ENCODE peak calls at places on chromosomes 3 and 15, in ten cellular contexts. B is dorsolateral prefrontal cortex, S is RWPE1, L is endothelial cell, C is coronary artery, U is PC-3, T is body of pancreas, V is lower leg skin, O is fibroblast of villous mesenchyme, J is progenitor cell of endocrine pancreas. P is an unnamed sample.

GRCh38 chr3:115658337-115659181 is 35.2 kb downstream of the GAP43 start:
- DNase-seq in U (peak), V (peak), L (peak), C (peak), J (peak), S (peak), T (peak), B (peak), O (peak), P (peak)

GRCh38 chr3:82208002-82208710 is 446.7 kb upstream of the GBE1 start:
- DNase-seq in T (no peak), J (no peak), U (no peak), S (no peak), V (no peak), O (no peak), B (no peak), C (no peak), L (no peak), P (no peak)

GRCh38 chr15:90609254-90610185 is 79.8 kb downstream of the CRTC3 start:
- DNase-seq in S (no peak), T (no peak), U (no peak), O (no peak), B (no peak), V (no peak), C (no peak), L (no peak), J (no peak), P (no peak)

GRCh38 chr15:78448441-78449219 is 10.6 kb downstream of the IREB2 start:
- DNase-seq in L (no peak), S (no peak), T (no peak), U (no peak), C (no peak), O (peak), V (no peak), B (no peak), J (no peak), P (no peak)

GRCh38 chr3:45134758-45135521 is 11.2 kb downstream of the CDCP1 start:
- DNase-seq in J (no peak), O (peak), B (no peak), L (no peak), S (no peak), T (no peak), V (no peak), U (no peak), C (no peak), P (no peak)

GRCh38 chr3:171833006-171833405 is 10.1 kb upstream of the TMEM212 start:
- DNase-seq in B (no peak), C (no peak), O (peak), L (no peak), U (no peak), S (no peak), V (no peak), T (no peak), J (no peak), P (no peak)

GRCh38 chr3:107241217-107241616 is 136.0 kb upstream of the CCDC54 start:
- DNase-seq in B (no peak), T (peak), U (peak), J (no peak), L (peak), V (peak), O (peak), S (peak), C (peak), P (no peak)

GRCh38 chr15:63930034-63930433 is 96.3 kb upstream of the HERC1 start:
- DNase-seq in J (no peak), T (no peak), U (no peak), O (no peak), V (no peak), L (no peak), S (no peak), C (peak), B (no peak), P (no peak)

GRCh38 chr15:57647791-57648130 is 56.1 kb downstream of the MYZAP start:
- DNase-seq in C (no peak), V (no peak), J (no peak), T (peak), O (peak), L (no peak), S (peak), B (no peak), U (no peak), P (no peak)

GRCh38 chr3:178456942-178457341 is 79.3 kb upstream of the KCNMB2 start:
- DNase-seq in L (no peak), S (no peak), T (no peak), J (no peak), V (no peak), U (no peak), O (no peak), C (no peak), B (no peak), P (no peak)

GRCh38 chr3:172048599-172048998 is 9.2 kb downstream of the FNDC3B start:
- DNase-seq in L (no peak), T (no peak), B (no peak), J (no peak), C (no peak), U (no peak), V (no peak), S (no peak), O (no peak), P (no peak)

GRCh38 chr15:45198337-45199135 is 10.8 kb upstream of the SHF start:
- DNase-seq in T (peak), V (peak), B (peak), O (peak), C (peak), L (peak), J (peak), S (peak), U (peak), P (peak)

GRCh38 chr3:194780706-194781105 is 95.0 kb downstream of the FAM43A start:
- DNase-seq in O (no peak), L (no peak), J (no peak), U (no peak), S (no peak), V (no peak), C (no peak), T (no peak), B (no peak), P (no peak)

GRCh38 chr3:11236588-11237461 is 35.4 kb upstream of the ATG7 start:
- DNase-seq in O (peak), V (peak), S (peak), U (peak), J (peak), T (peak), C (no peak), B (no peak), L (peak), P (no peak)

GRCh38 chr3:38022301-38022700 is 7.1 kb downstream of the PLCD1 start:
- DNase-seq in O (no peak), U (no peak), L (no peak), C (no peak), S (no peak), V (no peak), B (no peak), J (no peak), T (no peak), P (no peak)

GRCh38 chr3:43960448-43960840 is 269.7 kb downstream of the ABHD5 start:
- DNase-seq in S (no peak), T (peak), V (no peak), L (no peak), C (no peak), B (no peak), J (no peak), U (peak), O (no peak), P (no peak)

GRCh38 chr3:116291141-116291540 is 154.1 kb downstream of the LSAMP start:
- DNase-seq in S (no peak), V (no peak), B (no peak), L (no peak), T (no peak), C (no peak), O (no peak), U (no peak), J (no peak), P (no peak)

GRCh38 chr3:112092439-112093179 is 6.4 kb downstream of the C3orf52 start:
- DNase-seq in V (no peak), C (no peak), U (no peak), O (peak), T (no peak), S (no peak), B (no peak), L (no peak), J (no peak), P (no peak)

GRCh38 chr3:134326760-134327593 is 47.3 kb downstream of the AMOTL2 start:
- DNase-seq in C (peak), U (peak), V (peak), L (no peak), S (peak), O (peak), B (no peak), T (peak), J (no peak), P (peak)

GRCh38 chr15:63551400-63551799 is 45.8 kb upstream of the FBXL22 start:
- DNase-seq in L (no peak), V (no peak), C (no peak), J (no peak), S (peak), B (no peak), O (peak), U (peak), T (peak), P (no peak)

GRCh38 chr15:98689431-98689861 is 41.1 kb downstream of the IGF1R start:
- DNase-seq in C (no peak), J (no peak), O (peak), B (no peak), U (peak), L (no peak), S (peak), V (no peak), T (no peak), P (no peak)

GRCh38 chr3:122030381-122031122 is 8.5 kb upstream of the ILDR1 start:
- DNase-seq in S (no peak), J (no peak), V (no peak), B (no peak), O (peak), T (no peak), U (no peak), C (no peak), L (no peak), P (no peak)

GRCh38 chr15:29611057-29611456 is 211.2 kb downstream of the TJP1 start:
- DNase-seq in T (no peak), C (no peak), L (no peak), U (no peak), B (no peak), J (no peak), V (no peak), O (no peak), S (no peak), P (no peak)

GRCh38 chr3:40719660-40720287 is 195.0 kb downstream of the ZNF621 start:
- DNase-seq in T (peak), O (peak), V (no peak), B (no peak), U (peak), L (peak), S (peak), C (no peak), J (no peak), P (no peak)
- TF ChIP-seq CTCF in T (peak), O (no peak), V (no peak), B (peak), U (peak), L (no peak), S (peak), C (no peak), J (peak), P (no peak)

DNA sequence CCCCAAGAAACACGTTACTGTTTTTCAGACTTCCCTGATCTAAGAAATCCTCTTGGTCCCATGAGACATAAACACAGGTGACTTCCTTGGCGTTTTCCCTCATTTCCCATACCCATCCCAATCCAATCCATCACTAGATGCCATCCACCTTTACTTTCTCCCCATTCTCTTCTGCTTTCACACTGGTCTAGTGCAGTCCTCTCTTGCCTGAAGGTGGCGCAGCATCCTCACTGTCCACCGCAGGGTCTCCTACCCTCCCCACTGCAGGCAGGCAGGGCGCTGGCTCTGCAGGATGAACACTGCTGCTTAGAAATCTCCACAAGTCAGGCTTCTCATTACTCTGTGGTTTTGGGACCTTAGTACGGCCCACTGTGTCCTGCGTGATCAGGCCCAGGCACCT is 58.2 kb downstream of the RAB7A start:
- DNase-seq in T (no peak), B (peak), L (peak), C (no peak), S (no peak), J (peak), V (no peak), O (no peak), U (no peak), P (no peak)
- TF ChIP-seq CTCF in T (no peak), B (peak), L (peak), C (no peak), S (no peak), J (peak), V (no peak), O (peak), U (peak), P (peak)

DNA sequence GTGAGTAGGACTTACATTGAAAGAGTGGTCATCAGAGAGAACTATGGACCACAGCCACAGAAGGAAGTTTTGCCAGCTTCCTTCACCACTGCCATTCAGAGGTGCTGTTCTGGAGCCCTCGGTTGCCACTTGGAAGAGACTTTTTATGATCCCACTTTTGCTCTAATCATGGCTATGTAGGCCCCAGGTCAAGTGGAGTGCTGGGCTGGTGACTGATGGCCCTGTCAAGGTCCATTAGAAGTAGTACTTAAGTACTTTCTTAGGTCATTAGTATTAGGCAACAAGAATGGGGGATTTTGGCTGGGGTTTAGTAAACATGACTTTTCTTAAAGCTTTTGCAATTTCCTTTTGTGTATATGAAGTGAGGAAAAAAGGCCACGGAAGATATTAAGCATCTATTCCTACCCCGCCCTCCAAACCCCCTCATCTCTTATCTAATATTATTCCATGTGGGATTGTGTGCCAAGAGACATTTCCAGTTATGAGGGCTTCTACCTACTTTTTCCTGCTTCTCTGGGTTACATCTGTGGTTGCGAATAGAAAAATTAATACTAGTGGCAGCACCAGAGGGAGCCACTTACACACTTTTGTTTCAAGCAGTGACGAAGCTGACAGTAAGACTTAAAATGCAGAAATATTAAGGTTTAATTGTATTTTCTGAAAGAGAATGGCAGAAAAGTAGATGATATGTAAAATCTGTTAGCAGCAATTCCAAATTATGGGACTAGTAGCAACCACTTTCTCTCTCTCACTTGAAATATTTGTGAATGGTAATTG is 13.9 kb downstream of the NLGN1 start:
- DNase-seq in B (no peak), T (peak), J (no peak), L (peak), U (peak), S (peak), O (peak), C (no peak), V (no peak), P (no peak)
- TF ChIP-seq CTCF in B (peak), T (peak), J (peak), L (peak), U (peak), S (peak), O (peak), C (no peak), V (no peak), P (peak)

GRCh38 chr15:72342385-72342784 is 22.4 kb upstream of the CELF6 start:
- DNase-seq in S (no peak), T (peak), J (no peak), O (peak), U (peak), V (no peak), C (no peak), B (no peak), L (peak), P (peak)
- TF ChIP-seq CTCF in S (no peak), T (peak), J (peak), O (peak), U (peak), V (no peak), C (no peak), B (peak), L (no peak), P (peak)

DNA sequence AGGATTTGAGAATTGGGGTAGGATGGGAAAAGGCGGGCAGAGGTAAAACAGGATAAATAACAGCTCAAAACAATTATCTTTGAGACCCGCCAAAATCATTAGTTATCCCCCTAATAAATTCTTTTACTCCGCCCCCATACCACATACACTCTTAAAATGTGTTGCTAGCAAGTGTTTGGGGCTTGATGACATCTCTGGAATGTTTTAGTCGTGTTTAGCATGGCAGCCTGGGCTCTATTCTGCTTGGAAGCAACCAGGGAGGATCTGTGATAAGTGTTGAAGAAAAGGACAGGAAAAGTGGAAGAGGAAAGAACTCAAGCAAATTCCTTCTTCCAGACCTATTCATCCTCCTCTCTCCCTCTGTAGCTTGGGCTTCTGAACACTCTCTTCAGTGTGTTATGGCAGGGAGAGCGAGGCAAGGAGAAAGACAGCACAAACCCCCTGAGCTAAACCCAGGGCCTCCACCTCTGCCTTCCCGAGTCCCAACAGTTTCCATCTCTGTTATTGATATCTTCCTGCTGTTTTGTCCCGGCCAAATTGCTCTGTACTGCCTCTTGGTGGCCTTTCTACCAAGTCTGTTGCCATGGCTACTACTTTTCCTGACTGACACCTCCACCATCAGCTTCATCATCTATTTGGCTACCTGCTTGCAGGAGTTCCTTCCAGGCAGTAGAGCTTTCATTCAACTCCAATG is 135.8 kb downstream of the RPL22L1 start:
- DNase-seq in T (no peak), O (no peak), V (no peak), J (no peak), S (no peak), C (no peak), U (no peak), L (no peak), B (no peak), P (no peak)
- TF ChIP-seq CTCF in T (no peak), O (no peak), V (no peak), J (no peak), S (no peak), C (no peak), U (peak), L (no peak), B (no peak), P (no peak)

DNA sequence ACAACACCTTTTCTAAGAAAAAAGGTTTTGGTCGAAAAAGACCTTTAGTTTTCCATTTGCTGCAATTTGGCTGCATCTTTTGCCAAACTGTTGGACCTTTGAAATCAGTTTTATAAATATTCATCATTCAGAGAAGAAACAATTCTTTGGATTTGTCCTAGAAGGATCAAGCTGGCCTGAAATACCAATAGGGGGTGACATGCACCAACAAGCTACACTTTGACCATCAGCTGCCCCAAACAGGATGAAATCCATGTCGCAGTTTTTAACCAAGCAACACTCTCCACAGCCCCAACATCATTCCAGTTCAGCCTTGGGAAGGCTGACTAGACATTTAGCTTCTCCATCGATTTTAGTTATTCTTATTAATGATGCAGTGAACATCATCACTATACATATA is 9.8 kb downstream of the RPL15 start:
- DNase-seq in O (no peak), L (no peak), S (no peak), J (no peak), B (no peak), T (no peak), C (no peak), U (no peak), V (no peak), P (no peak)
- TF ChIP-seq CTCF in O (no peak), L (no peak), S (no peak), J (no peak), B (peak), T (no peak), C (no peak), U (peak), V (no peak), P (peak)

GRCh38 chr3:85576091-85576690 is 617.4 kb downstream of the CADM2 start:
- DNase-seq in J (peak), U (peak), S (peak), O (peak), B (peak), C (no peak), T (peak), L (peak), V (peak), P (no peak)
- TF ChIP-seq CTCF in J (peak), U (peak), S (peak), O (peak), B (peak), C (peak), T (peak), L (peak), V (no peak), P (peak)

GRCh38 chr3:174891524-174892203 is 32.5 kb downstream of the NAALADL2 start:
- DNase-seq in S (no peak), V (no peak), U (no peak), B (no peak), T (no peak), O (peak), J (no peak), C (no peak), L (no peak), P (no peak)
- TF ChIP-seq CTCF in S (no peak), V (no peak), U (no peak), B (no peak), T (no peak), O (no peak), J (no peak), C (no peak), L (no peak), P (no peak)

GRCh38 chr3:168183774-168184173 is 88.0 kb upstream of the GOLIM4 start:
- DNase-seq in O (no peak), B (no peak), J (no peak), C (no peak), V (no peak), L (no peak), T (no peak), U (no peak), S (no peak), P (no peak)

GRCh38 chr3:168186293-168186983 is 90.7 kb upstream of the GOLIM4 start:
- DNase-seq in B (no peak), L (no peak), S (no peak), C (no peak), V (no peak), T (no peak), J (no peak), U (no peak), O (no peak), P (no peak)

GRCh38 chr3:168191856-168192255 is 96.1 kb upstream of the GOLIM4 start:
- DNase-seq in L (no peak), C (no peak), S (no peak), V (no peak), U (no peak), O (no peak), T (no peak), B (no peak), J (no peak), P (no peak)

GRCh38 chr3:168187233-168187632 is 91.5 kb upstream of the GOLIM4 start:
- DNase-seq in U (no peak), V (no peak), J (no peak), B (no peak), T (no peak), C (no peak), O (no peak), S (no peak), L (no peak), P (no peak)
- TF ChIP-seq CTCF in U (no peak), V (no peak), J (no peak), B (no peak), T (no peak), C (no peak), O (no peak), S (no peak), L (no peak), P (no peak)

GRCh38 chr3:71046791-71047190 is 536.7 kb downstream of the FOXP1 start:
- DNase-seq in S (no peak), U (no peak), T (no peak), L (no peak), O (no peak), V (no peak), B (no peak), J (no peak), C (no peak), P (no peak)
- TF ChIP-seq CTCF in S (no peak), U (no peak), T (no peak), L (no peak), O (no peak), V (no peak), B (no peak), J (no peak), C (no peak), P (no peak)

P was measured in osteocyte.